ENCODE peak calls at places on chromosomes 13 and 19, in five cellular contexts. One of them, this sample, is unnamed.

GRCh38 chr19:5031231-5032100 is 62.6 kb downstream of the KDM4B start:
- DNase-seq in H1: peak
- DNase-seq in HepG2: peak
- DNase-seq in A549: peak
- DNase-seq in K562: peak
- DNase-seq in this sample: peak

GRCh38 chr19:42363614-42364346 is 26.3 kb downstream of the CNFN start:
- DNase-seq in K562: no peak
- DNase-seq in H1: no peak
- DNase-seq in HepG2: no peak
- DNase-seq in A549: no peak
- DNase-seq in this sample: no peak

GRCh38 chr13:101624981-101625380 is 172.5 kb downstream of the ITGBL1 start:
- DNase-seq in HepG2: no peak
- DNase-seq in H1: no peak
- DNase-seq in K562: no peak
- DNase-seq in A549: no peak
- DNase-seq in this sample: no peak

GRCh38 chr13:76955236-76955635 is 6.9 kb downstream of the ACOD1 start:
- DNase-seq in H1: no peak
- DNase-seq in K562: no peak
- DNase-seq in A549: no peak
- DNase-seq in HepG2: no peak
- DNase-seq in this sample: no peak

GRCh38 chr13:50928609-50929274 is 19.2 kb downstream of the RNASEH2B start:
- DNase-seq in HepG2: no peak
- DNase-seq in A549: no peak
- DNase-seq in K562: no peak
- DNase-seq in H1: no peak
- DNase-seq in this sample: no peak

GRCh38 chr13:107275945-107276614 is 708.1 kb upstream of the ARGLU1 start:
- DNase-seq in K562: no peak
- DNase-seq in A549: no peak
- DNase-seq in HepG2: no peak
- DNase-seq in H1: no peak
- DNase-seq in this sample: no peak

GRCh38 chr13:51811920-51812328 is 8.0 kb upstream of the DHRS12 start:
- DNase-seq in K562: peak
- DNase-seq in H1: no peak
- DNase-seq in HepG2: no peak
- DNase-seq in A549: no peak
- DNase-seq in this sample: no peak

GRCh38 chr13:99299545-99300341 is 7.5 kb downstream of the GPR183 start:
- DNase-seq in K562: no peak
- DNase-seq in HepG2: no peak
- DNase-seq in H1: no peak
- DNase-seq in A549: no peak
- DNase-seq in this sample: no peak

GRCh38 chr19:9914001-9914314 is 22.4 kb downstream of the OLFM2 start:
- DNase-seq in A549: peak
- DNase-seq in H1: no peak
- DNase-seq in HepG2: no peak
- DNase-seq in K562: no peak
- DNase-seq in this sample: no peak

GRCh38 chr13:42328672-42329071 is 56.7 kb downstream of the AKAP11 start:
- DNase-seq in HepG2: no peak
- DNase-seq in A549: no peak
- DNase-seq in K562: no peak
- DNase-seq in H1: no peak
- DNase-seq in this sample: no peak

GRCh38 chr13:24097064-24097463 is 63.5 kb upstream of the SPATA13 start:
- DNase-seq in K562: no peak
- DNase-seq in HepG2: peak
- DNase-seq in A549: no peak
- DNase-seq in H1: no peak
- DNase-seq in this sample: peak

GRCh38 chr13:101449971-101450748 is 2.3 kb upstream of the ITGBL1 start:
- DNase-seq in K562: no peak
- DNase-seq in HepG2: no peak
- DNase-seq in A549: peak
- DNase-seq in H1: no peak
- DNase-seq in this sample: peak

GRCh38 chr19:21256722-21257121 is 72.5 kb downstream of the ZNF708 start:
- DNase-seq in HepG2: peak
- DNase-seq in A549: peak
- DNase-seq in K562: peak
- DNase-seq in H1: no peak
- DNase-seq in this sample: peak

GRCh38 chr19:16001481-16002312 is 52.9 kb downstream of the OR10H4 start:
- DNase-seq in A549: no peak
- DNase-seq in HepG2: peak
- DNase-seq in H1: no peak
- DNase-seq in K562: no peak
- DNase-seq in this sample: peak

GRCh38 chr13:24276310-24276709 is 33.1 kb upstream of the C1QTNF9 start:
- DNase-seq in A549: no peak
- DNase-seq in H1: no peak
- DNase-seq in K562: no peak
- DNase-seq in HepG2: no peak
- DNase-seq in this sample: no peak

GRCh38 chr13:95185851-95186250 is 115.4 kb downstream of the ABCC4 start:
- DNase-seq in H1: no peak
- DNase-seq in A549: no peak
- DNase-seq in HepG2: no peak
- DNase-seq in K562: no peak
- DNase-seq in this sample: no peak

GRCh38 chr19:44071824-44072542 is at the start of gene ZNF284:
- DNase-seq in K562: peak
- DNase-seq in HepG2: peak
- DNase-seq in A549: peak
- DNase-seq in H1: peak
- DNase-seq in this sample: peak

GRCh38 chr13:112753868-112754267 is 64.0 kb downstream of the ATP11A start:
- DNase-seq in A549: no peak
- DNase-seq in HepG2: no peak
- DNase-seq in H1: no peak
- DNase-seq in K562: no peak
- DNase-seq in this sample: no peak

GRCh38 chr19:3479819-3480215 is 508 bp downstream of the SMIM24 start:
- DNase-seq in HepG2: no peak
- DNase-seq in A549: no peak
- DNase-seq in H1: peak
- DNase-seq in K562: peak
- DNase-seq in this sample: no peak

GRCh38 chr19:32372726-32373613 is 27.6 kb downstream of the ZNF507 start:
- DNase-seq in K562: no peak
- DNase-seq in H1: no peak
- DNase-seq in HepG2: peak
- DNase-seq in A549: no peak
- DNase-seq in this sample: no peak

GRCh38 chr13:20969182-20969581 is 66.6 kb upstream of the XPO4 start:
- DNase-seq in HepG2: no peak
- DNase-seq in H1: no peak
- DNase-seq in K562: no peak
- DNase-seq in A549: no peak
- DNase-seq in this sample: peak

GRCh38 chr13:88118952-88119351 is 447.8 kb downstream of the SLITRK5 start:
- DNase-seq in HepG2: no peak
- DNase-seq in H1: no peak
- DNase-seq in A549: no peak
- DNase-seq in K562: no peak
- DNase-seq in this sample: no peak

GRCh38 chr13:83440465-83440864 is 441.8 kb downstream of the SLITRK1 start:
- DNase-seq in K562: no peak
- DNase-seq in A549: no peak
- DNase-seq in HepG2: no peak
- DNase-seq in H1: no peak
- DNase-seq in this sample: no peak

GRCh38 chr13:111184685-111185401 is 69.7 kb downstream of the ARHGEF7 start:
- DNase-seq in K562: no peak
- DNase-seq in A549: no peak
- DNase-seq in H1: no peak
- DNase-seq in HepG2: no peak
- DNase-seq in this sample: no peak

GRCh38 chr13:57682128-57682716 is 50.7 kb downstream of the PCDH17 start:
- DNase-seq in HepG2: no peak
- DNase-seq in H1: no peak
- DNase-seq in K562: no peak
- DNase-seq in A549: no peak
- DNase-seq in this sample: no peak

GRCh38 chr19:56137405-56137804 is 3.7 kb upstream of the ZNF444 start:
- DNase-seq in HepG2: no peak
- DNase-seq in K562: no peak
- DNase-seq in A549: no peak
- DNase-seq in H1: no peak
- DNase-seq in this sample: no peak

GRCh38 chr19:3740431-3740830 is 21.1 kb downstream of the APBA3 start:
- DNase-seq in H1: no peak
- DNase-seq in A549: no peak
- DNase-seq in K562: no peak
- DNase-seq in HepG2: no peak
- DNase-seq in this sample: no peak

DNA sequence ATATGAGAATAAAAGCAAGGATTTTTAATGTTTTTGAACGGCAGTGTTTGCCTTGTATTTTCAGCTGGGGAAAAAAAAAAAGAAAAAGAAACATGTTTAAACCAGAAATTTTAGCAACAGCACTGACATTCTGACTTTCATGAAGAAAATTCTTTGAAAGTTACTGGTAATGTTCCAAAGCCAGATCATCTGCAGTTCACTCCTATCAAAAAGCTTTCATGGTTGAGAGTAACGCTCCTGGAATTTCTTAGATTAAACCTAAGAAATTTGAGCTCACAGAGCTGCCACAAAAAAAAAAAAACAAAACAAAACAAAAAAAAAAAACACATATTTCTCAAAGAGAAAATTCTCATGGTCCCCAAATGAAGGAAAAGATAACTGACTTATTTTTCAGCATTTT is 1106.6 kb downstream of the EFNB2 start:
- DNase-seq in A549: no peak
- DNase-seq in H1: no peak
- DNase-seq in HepG2: no peak
- DNase-seq in K562: no peak
- DNase-seq in this sample: peak
- H3K27ac ChIP-seq in A549: no peak
- H3K27ac ChIP-seq in H1: no peak
- H3K27ac ChIP-seq in HepG2: no peak
- H3K27ac ChIP-seq in K562: no peak
- H3K27ac ChIP-seq in this sample: no peak

GRCh38 chr13:44972956-44973581 is 16.2 kb downstream of the NUFIP1 start:
- DNase-seq in H1: no peak
- DNase-seq in A549: peak
- DNase-seq in HepG2: peak
- DNase-seq in K562: peak
- DNase-seq in this sample: peak

GRCh38 chr13:44969858-44970484 is 19.3 kb downstream of the NUFIP1 start:
- DNase-seq in H1: no peak
- DNase-seq in K562: peak
- DNase-seq in A549: peak
- DNase-seq in HepG2: peak
- DNase-seq in this sample: peak

GRCh38 chr13:44967656-44968451 is 21.4 kb downstream of the NUFIP1 start:
- DNase-seq in H1: no peak
- DNase-seq in A549: no peak
- DNase-seq in HepG2: no peak
- DNase-seq in K562: no peak
- DNase-seq in this sample: peak

GRCh38 chr13:44974056-44974798 is 15.0 kb downstream of the NUFIP1 start:
- DNase-seq in K562: peak
- DNase-seq in H1: no peak
- DNase-seq in HepG2: no peak
- DNase-seq in A549: no peak
- DNase-seq in this sample: peak

DNA sequence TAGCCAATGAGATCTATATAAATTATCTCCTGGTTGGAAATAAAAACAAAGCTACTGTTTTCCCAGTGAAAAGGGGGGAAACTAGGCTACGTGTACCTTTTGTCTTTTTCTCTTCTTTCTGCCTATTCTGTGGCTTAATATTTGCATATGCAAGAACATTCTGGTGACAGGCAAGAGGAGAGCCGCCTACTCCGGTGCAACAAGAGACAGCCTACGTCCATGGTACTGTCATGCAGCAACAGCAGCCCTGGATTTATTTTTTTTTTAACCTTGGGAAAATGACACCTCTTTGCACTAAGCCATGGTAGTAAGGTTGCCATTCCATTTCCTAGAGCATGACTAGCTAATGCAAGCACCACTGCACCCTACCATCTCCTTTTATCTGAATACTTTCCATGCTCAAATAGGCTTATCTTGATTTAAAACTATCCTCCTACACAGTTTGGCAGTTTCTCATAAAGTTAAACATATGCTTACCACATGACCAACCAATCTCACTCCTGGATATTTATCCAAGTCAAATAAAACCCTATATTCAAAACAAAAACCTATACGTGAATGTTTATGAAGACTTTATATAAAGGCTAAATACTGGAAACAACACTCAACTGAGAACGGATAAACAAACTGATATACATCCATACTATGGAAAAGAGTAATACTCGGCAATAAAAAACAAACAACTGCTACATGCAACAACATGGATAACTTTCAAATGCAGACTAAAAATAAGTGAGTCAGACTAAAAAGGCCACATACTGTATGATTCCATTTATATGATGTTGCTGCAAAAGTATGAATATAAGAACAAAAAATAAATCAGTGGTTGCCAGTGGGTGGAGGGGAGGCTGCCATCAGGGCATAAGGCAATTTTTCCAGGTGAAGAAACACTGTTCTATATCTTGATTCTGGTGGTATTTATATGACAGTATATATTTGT is 17.3 kb downstream of the NUFIP1 start:
- DNase-seq in H1: no peak
- DNase-seq in HepG2: no peak
- DNase-seq in K562: no peak
- DNase-seq in A549: no peak
- DNase-seq in this sample: peak
- TF ChIP-seq MAFK in H1: no peak
- TF ChIP-seq MAFK in HepG2: no peak
- TF ChIP-seq MAFK in K562: no peak
- TF ChIP-seq MAFK in A549: no peak
- TF ChIP-seq MAFK in this sample: no peak

GRCh38 chr19:1069009-1069779 is 2.2 kb downstream of the ARHGAP45 start:
- DNase-seq in H1: no peak
- DNase-seq in K562: no peak
- DNase-seq in HepG2: no peak
- DNase-seq in A549: no peak
- DNase-seq in this sample: no peak
- H3K4me3 ChIP-seq in H1: no peak
- H3K4me3 ChIP-seq in K562: no peak
- H3K4me3 ChIP-seq in HepG2: no peak
- H3K4me3 ChIP-seq in A549: no peak
- H3K4me3 ChIP-seq in this sample: no peak

DNA sequence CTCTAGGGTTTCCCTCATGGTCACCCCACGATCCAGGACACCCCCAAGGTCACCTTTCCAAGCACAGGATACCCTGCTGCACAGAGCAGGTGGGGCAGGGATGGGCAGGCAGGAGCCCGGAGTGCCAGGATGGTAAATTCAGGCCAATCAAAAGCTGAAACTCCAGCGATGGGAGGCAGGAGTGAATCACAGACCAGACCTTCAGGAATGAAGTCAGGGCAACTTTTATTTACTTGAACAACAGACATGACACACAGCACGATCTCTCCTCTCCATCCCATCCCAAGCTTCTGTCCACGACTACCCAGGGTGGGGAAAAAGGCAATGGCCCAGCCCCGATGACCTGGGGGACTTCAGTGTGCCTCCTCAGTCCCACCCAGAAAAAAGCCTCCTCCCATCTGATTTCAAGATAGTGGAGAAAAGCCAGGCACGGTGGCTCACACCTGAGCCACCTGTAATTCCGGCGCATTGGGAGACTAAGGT is 39.1 kb downstream of the ZSWIM4 start:
- DNase-seq in A549: peak
- DNase-seq in K562: no peak
- DNase-seq in H1: no peak
- DNase-seq in HepG2: no peak
- DNase-seq in this sample: peak
- H3K27ac ChIP-seq in A549: peak
- H3K27ac ChIP-seq in K562: no peak
- H3K27ac ChIP-seq in H1: no peak
- H3K27ac ChIP-seq in HepG2: peak
- H3K27ac ChIP-seq in this sample: peak